ENCODE peak calls at places on chromosomes 7 and 10, in five cellular contexts. P is neuronal stem cell, C is H9, B is trophoblast cell, R is H1. T is an unnamed sample.

GRCh38 chr10:75145590-75145989 is 34.1 kb downstream of the SAMD8 start:
- DNase-seq in P (no peak), C (no peak), B (no peak), R (no peak), T (no peak)

GRCh38 chr10:5293691-5294550 is 70.8 kb upstream of the UCN3 start:
- DNase-seq in P (peak; percentile 59), C (peak; percentile 98), B (no peak), R (peak; percentile 97), T (peak; percentile 64)

GRCh38 chr10:124741922-124742417 is 2.2 kb downstream of the FAM53B start:
- DNase-seq in P (no peak), C (no peak), B (no peak), R (no peak), T (no peak)

GRCh38 chr7:67462781-67463191 is 466.2 kb downstream of the TYW1 start:
- DNase-seq in P (no peak), C (no peak), B (no peak), R (no peak), T (no peak)

GRCh38 chr7:82729172-82730030 is 285.8 kb upstream of the CACNA2D1 start:
- DNase-seq in P (peak; percentile 29), C (no peak), B (no peak), R (no peak), T (peak; percentile 60)

GRCh38 chr7:22433710-22434460 is 66.1 kb downstream of the STEAP1B start:
- DNase-seq in P (no peak), C (peak; percentile 85), B (peak; percentile 42), R (no peak), T (no peak)

GRCh38 chr7:26346611-26347200 is 55.0 kb downstream of the SNX10 start:
- DNase-seq in P (no peak), C (no peak), B (peak; percentile 66), R (no peak), T (peak; percentile 2)

GRCh38 chr7:21543528-21544302 is 876 bp downstream of the DNAH11 start:
- DNase-seq in P (peak; percentile 17), C (no peak), B (peak; percentile 19), R (no peak), T (peak; percentile 6)

GRCh38 chr7:42522227-42522991 is 285.4 kb upstream of the GLI3 start:
- DNase-seq in P (peak; percentile 69), C (peak; percentile 54), B (no peak), R (peak; percentile 59), T (peak; percentile 40)

GRCh38 chr10:132037676-132037975 is 28.1 kb upstream of the JAKMIP3 start:
- DNase-seq in P (no peak), C (peak; percentile 80), B (no peak), R (no peak), T (no peak)

GRCh38 chr10:43867113-43867512 is 218.4 kb upstream of the ZNF32 start:
- DNase-seq in P (no peak), C (no peak), B (no peak), R (peak; percentile 11), T (no peak)

GRCh38 chr7:134421998-134422397 is 36.9 kb downstream of the AKR1B1 start:
- DNase-seq in P (no peak), C (no peak), B (no peak), R (no peak), T (no peak)

GRCh38 chr7:113197274-113197673 is 78.9 kb upstream of the SMIM30 start:
- DNase-seq in P (no peak), C (no peak), B (no peak), R (no peak), T (no peak)

GRCh38 chr10:77649333-77650331 is 12.0 kb upstream of the KCNMA1 start:
- DNase-seq in P (no peak), C (peak; percentile 55), B (no peak), R (peak; percentile 57), T (no peak)

GRCh38 chr7:29412912-29413311 is 150.7 kb upstream of the PRR15 start:
- DNase-seq in P (no peak), C (no peak), B (no peak), R (no peak), T (no peak)

GRCh38 chr7:85659364-85659763 is 472.5 kb upstream of the SEMA3D start:
- DNase-seq in P (no peak), C (no peak), B (no peak), R (no peak), T (no peak)

GRCh38 chr10:114577133-114577532 is 80.9 kb downstream of the ABLIM1 start:
- DNase-seq in P (no peak), C (no peak), B (no peak), R (no peak), T (peak; percentile 65)

GRCh38 chr7:24936121-24936824 is 43.7 kb downstream of the OSBPL3 start:
- DNase-seq in P (no peak), C (no peak), B (peak; percentile 75), R (no peak), T (peak; percentile 46)

GRCh38 chr7:50056131-50056530 is 36.9 kb downstream of the ZPBP start:
- DNase-seq in P (no peak), C (no peak), B (no peak), R (no peak), T (no peak)

GRCh38 chr7:128020161-128020560 is 11.1 kb downstream of the LRRC4 start:
- DNase-seq in P (no peak), C (peak; percentile 70), B (no peak), R (peak; percentile 89), T (no peak)

GRCh38 chr10:130167707-130168106 is 31.5 kb downstream of the GLRX3 start:
- DNase-seq in P (no peak), C (no peak), B (no peak), R (no peak), T (no peak)

GRCh38 chr10:46226900-46227558 is 59.8 kb upstream of the ANTXRL start:
- DNase-seq in P (no peak), C (peak; percentile 12), B (no peak), R (peak; percentile 45), T (no peak)

GRCh38 chr10:73991846-73992245 is 6.1 kb upstream of the VCL start:
- DNase-seq in P (no peak), C (no peak), B (no peak), R (peak; percentile 13), T (no peak)

GRCh38 chr7:37205451-37205850 is 243.2 kb downstream of the ELMO1 start:
- DNase-seq in P (no peak), C (no peak), B (no peak), R (no peak), T (no peak)

GRCh38 chr7:149773446-149774236 is at the start of gene ZNF467:
- DNase-seq in P (no peak), C (no peak), B (no peak), R (no peak), T (peak; percentile 40)

GRCh38 chr7:158607563-158607962 is 19.9 kb upstream of the PTPRN2 start:
- DNase-seq in P (no peak), C (no peak), B (no peak), R (no peak), T (no peak)
- H3K4ac ChIP-seq in P (no peak overlapping the region), C (no peak overlapping the region), B (no peak overlapping the region), R (no peak overlapping the region), T (no peak overlapping the region)

GRCh38 chr10:32054087-32054486 is 2.1 kb downstream of the KIF5B start:
- DNase-seq in P (peak; percentile 11), C (no peak), B (no peak), R (no peak), T (peak; percentile 88)

GRCh38 chr10:32057041-32057372 is 782 bp upstream of the KIF5B start:
- DNase-seq in P (no peak), C (no peak), B (no peak), R (no peak), T (no peak)

GRCh38 chr10:32056136-32057040 is at the start of gene KIF5B:
- DNase-seq in P (peak; percentile 87), C (peak; percentile 93), B (peak; percentile 84), R (peak; percentile 93), T (peak; percentile 86)

GRCh38 chr10:32059472-32059871 is 3.2 kb upstream of the KIF5B start:
- DNase-seq in P (no peak), C (no peak), B (no peak), R (no peak), T (no peak)

DNA sequence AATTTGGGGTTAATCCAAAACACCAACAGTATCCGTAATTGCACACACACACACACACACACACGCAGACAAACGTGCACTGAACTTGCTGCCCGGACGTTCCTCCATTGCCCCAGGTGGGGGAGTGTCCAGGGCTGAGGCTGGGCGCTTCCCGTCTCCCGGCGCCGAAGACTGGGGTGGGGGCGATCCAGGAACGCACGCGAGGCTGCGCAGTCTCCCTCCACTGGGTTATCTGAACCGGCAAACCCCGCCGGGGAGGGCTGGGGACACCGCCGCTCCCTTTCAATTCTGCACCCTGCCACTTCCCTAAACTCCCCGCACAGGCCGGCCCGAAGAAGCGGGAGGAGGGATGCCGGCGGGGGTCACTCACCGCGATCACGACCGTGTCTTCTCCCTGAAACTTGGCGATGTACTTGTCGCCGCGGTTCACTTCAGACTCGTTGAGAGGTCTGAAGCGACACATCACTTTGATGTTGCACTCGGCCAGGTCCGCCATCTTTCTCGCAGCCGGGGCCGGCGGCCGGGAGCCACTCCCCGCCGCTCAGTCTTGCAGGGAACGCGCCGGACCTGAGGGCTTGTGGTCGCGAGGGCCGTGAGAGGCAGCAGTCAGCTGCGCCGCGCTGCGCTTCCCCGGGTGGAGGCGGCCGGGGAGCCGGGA is 618 bp downstream of the KIF5B start:
- DNase-seq in P (no peak), C (peak; percentile 50), B (peak; percentile 60), R (peak; percentile 81), T (peak; percentile 73)
- H2BK12ac ChIP-seq in P (no peak overlapping the region), C (no peak overlapping the region), B (peak overlapping the region; percentile 61), R (no peak overlapping the region), T (no peak overlapping the region)

DNA sequence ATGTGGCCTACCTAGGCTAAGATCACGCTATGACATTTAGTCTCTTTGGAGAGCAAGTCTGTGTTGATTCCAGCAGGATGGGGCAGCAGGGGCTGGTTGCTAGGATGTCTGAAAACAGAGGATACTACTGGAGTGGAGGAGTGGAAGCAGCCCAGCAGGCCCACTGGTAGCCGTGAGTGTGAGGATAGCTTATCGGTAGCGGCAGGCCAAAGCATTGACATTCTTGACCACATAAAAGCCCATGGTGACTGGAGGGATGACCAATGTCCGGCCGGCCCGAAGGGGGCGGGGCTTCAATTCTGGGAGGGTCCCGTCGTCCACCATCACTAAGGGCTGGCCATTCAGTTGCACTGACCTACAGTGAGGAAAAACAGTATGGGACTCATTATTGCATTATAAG is 12.7 kb upstream of the HPS1 start:
- DNase-seq in P (no peak), C (no peak), B (no peak), R (no peak), T (no peak)
- H3K4ac ChIP-seq in P (no peak overlapping the region), C (no peak overlapping the region), B (no peak overlapping the region), R (no peak overlapping the region), T (no peak overlapping the region)

GRCh38 chr7:152910545-152911013 is 151.0 kb downstream of the ACTR3B start:
- DNase-seq in P (no peak), C (no peak), B (no peak), R (no peak), T (no peak)

GRCh38 chr7:152911904-152912303 is 152.4 kb downstream of the ACTR3B start:
- DNase-seq in P (no peak), C (no peak), B (no peak), R (no peak), T (no peak)

GRCh38 chr7:152914014-152914844 is 154.7 kb downstream of the ACTR3B start:
- DNase-seq in P (no peak), C (no peak), B (no peak), R (no peak), T (no peak)

GRCh38 chr7:152913492-152913891 is 153.9 kb downstream of the ACTR3B start:
- DNase-seq in P (no peak), C (no peak), B (no peak), R (no peak), T (no peak)

DNA sequence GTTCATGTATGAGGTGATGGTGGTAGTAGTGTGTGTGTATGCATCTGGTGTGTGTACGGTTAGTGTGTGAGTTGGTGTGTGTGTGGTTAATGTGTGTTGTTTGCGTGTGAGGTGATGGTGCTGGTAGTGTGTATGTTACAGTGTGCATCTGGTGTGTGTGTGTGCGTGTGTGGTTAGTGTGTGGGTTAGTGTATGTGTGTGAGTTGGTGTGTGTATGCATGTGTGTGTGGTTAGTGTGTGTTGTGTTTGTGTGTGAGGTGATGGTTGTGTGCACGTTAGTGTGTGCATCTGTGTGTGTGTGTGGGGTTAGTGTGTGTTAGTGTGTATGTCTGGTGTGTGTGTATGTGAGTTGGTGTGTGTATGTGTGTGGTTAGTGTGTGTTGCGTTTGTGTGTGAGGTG is 153.0 kb downstream of the ACTR3B start:
- DNase-seq in P (no peak), C (no peak), B (no peak), R (no peak), T (no peak)
- H2BK12ac ChIP-seq in P (no peak overlapping the region), C (no peak overlapping the region), B (no peak overlapping the region), R (peak overlapping the region; percentile 0), T (no peak overlapping the region)